ENCODE peak calls at places on chromosome 3, in five cellular contexts. G is left ventricle myocardium superior, K is memory B cell, Z is T-helper 17 cell, E is T-helper 9 cell. D is an unnamed sample.

GRCh38 chr3:172079326-172079976 is 40.1 kb downstream of the FNDC3B start:
- DNase-seq in K (no peak), Z (no peak), E (no peak), G (no peak), D (no peak)

GRCh38 chr3:10495003-10495402 is 10.4 kb downstream of the ATP2B2 start:
- DNase-seq in E (no peak), K (no peak), G (peak), Z (no peak), D (no peak)

GRCh38 chr3:11509175-11510000 is 134.3 kb downstream of the VGLL4 start:
- DNase-seq in E (no peak), K (no peak), G (peak), Z (no peak), D (peak)

GRCh38 chr3:31704651-31705179 is 172.0 kb downstream of the STT3B start:
- DNase-seq in E (no peak), G (peak), K (no peak), Z (no peak), D (peak)

GRCh38 chr3:113654851-113655250 is 41.6 kb downstream of the USF3 start:
- DNase-seq in K (no peak), G (no peak), E (no peak), Z (no peak), D (no peak)

GRCh38 chr3:16182612-16183011 is 8.1 kb downstream of the GALNT15 start:
- DNase-seq in Z (no peak), G (no peak), K (no peak), E (no peak), D (no peak)

GRCh38 chr3:10552631-10552943 is 47.2 kb upstream of the ATP2B2 start:
- DNase-seq in E (no peak), K (no peak), G (no peak), Z (no peak), D (no peak)

GRCh38 chr3:148955544-148956346 is 35.6 kb upstream of the GYG1 start:
- DNase-seq in Z (no peak), G (no peak), E (no peak), K (peak), D (peak)

GRCh38 chr3:50825841-50826240 is 151.1 kb downstream of the DOCK3 start:
- DNase-seq in Z (no peak), G (no peak), E (no peak), K (no peak), D (no peak)

GRCh38 chr3:113002676-113003075 is 11.9 kb downstream of the GTPBP8 start:
- DNase-seq in G (no peak), K (no peak), E (no peak), Z (no peak), D (no peak)

GRCh38 chr3:61381745-61382392 is 130.6 kb upstream of the FHIT start:
- DNase-seq in Z (no peak), G (no peak), K (peak), E (no peak), D (peak)

GRCh38 chr3:55406666-55407425 is 80.3 kb downstream of the WNT5A start:
- DNase-seq in G (no peak), E (no peak), Z (no peak), K (no peak), D (no peak)

GRCh38 chr3:136350557-136350956 is 100.4 kb downstream of the PCCB start:
- DNase-seq in E (no peak), Z (no peak), G (no peak), K (no peak), D (no peak)

GRCh38 chr3:48934333-48934991 is 15.8 kb downstream of the ARIH2 start:
- DNase-seq in G (no peak), E (no peak), Z (no peak), K (no peak), D (no peak)

GRCh38 chr3:134522541-134522940 is 36.7 kb downstream of the CEP63 start:
- DNase-seq in Z (no peak), G (no peak), E (no peak), K (no peak), D (no peak)

GRCh38 chr3:171704002-171704401 is 106.3 kb downstream of the PLD1 start:
- DNase-seq in Z (no peak), G (no peak), K (no peak), E (no peak), D (peak)

GRCh38 chr3:49618412-49618811 is 55.7 kb upstream of the APEH start:
- DNase-seq in K (no peak), G (no peak), Z (no peak), E (no peak), D (no peak)

GRCh38 chr3:10646531-10647335 is 141.3 kb upstream of the ATP2B2 start:
- DNase-seq in E (no peak), Z (no peak), K (no peak), G (no peak), D (no peak)

GRCh38 chr3:14200276-14200675 is 21.7 kb downstream of the LSM3 start:
- DNase-seq in K (no peak), Z (no peak), E (no peak), G (no peak), D (no peak)

GRCh38 chr3:73453676-73454075 is 171.1 kb downstream of the PDZRN3 start:
- DNase-seq in K (no peak), G (no peak), Z (no peak), E (no peak), D (no peak)

GRCh38 chr3:188491276-188491687 is 337.3 kb downstream of the LPP start:
- DNase-seq in Z (no peak), K (no peak), G (no peak), E (no peak), D (no peak)

GRCh38 chr3:111237906-111238305 is 166.3 kb downstream of the NECTIN3 start:
- DNase-seq in K (no peak), G (no peak), E (no peak), Z (no peak), D (no peak)

GRCh38 chr3:42526616-42527367 is 24.3 kb downstream of the VIPR1 start:
- DNase-seq in E (peak), Z (peak), G (no peak), K (no peak), D (no peak)

GRCh38 chr3:41198526-41198925 is 779 bp upstream of the CTNNB1 start:
- DNase-seq in E (no peak), Z (no peak), G (peak), K (peak), D (no peak)

GRCh38 chr3:192928720-192929119 is 11.1 kb upstream of the MB21D2 start:
- DNase-seq in K (no peak), G (no peak), E (no peak), Z (no peak), D (no peak)

GRCh38 chr3:158568784-158569183 is 2.2 kb upstream of the MLF1 start:
- DNase-seq in Z (no peak), G (no peak), E (no peak), K (no peak), D (no peak)

GRCh38 chr3:79361748-79362378 is 405.9 kb downstream of the ROBO1 start:
- DNase-seq in G (no peak), K (no peak), E (no peak), Z (no peak), D (peak)

GRCh38 chr3:94036909-94037507 is 8.6 kb upstream of the STX19 start:
- DNase-seq in E (no peak), K (no peak), Z (no peak), G (no peak), D (peak)

GRCh38 chr3:156997351-156997750 is 162.6 kb downstream of the CCNL1 start:
- DNase-seq in G (no peak), K (no peak), Z (no peak), E (no peak), D (peak)

GRCh38 chr3:60182697-60183096 is 1068.6 kb downstream of the FHIT start:
- DNase-seq in K (no peak), Z (no peak), E (no peak), G (no peak), D (no peak)

GRCh38 chr3:70273492-70273891 is 38.9 kb downstream of the MDFIC2 start:
- DNase-seq in K (no peak), Z (no peak), E (no peak), G (no peak), D (no peak)

GRCh38 chr3:193744048-193744821 is 151.2 kb downstream of the OPA1 start:
- DNase-seq in G (no peak), Z (no peak), E (no peak), K (no peak), D (peak)

GRCh38 chr3:37324752-37325407 is 150.5 kb upstream of the LRRFIP2 start:
- DNase-seq in K (no peak), Z (no peak), G (no peak), E (no peak), D (no peak)

GRCh38 chr3:158166223-158166622 is 56.3 kb downstream of the RSRC1 start:
- DNase-seq in E (no peak), K (no peak), G (no peak), Z (no peak), D (no peak)

GRCh38 chr3:101936419-101937331 is 87.4 kb downstream of the NFKBIZ start:
- DNase-seq in K (peak), E (peak), G (no peak), Z (no peak), D (no peak)